ENCODE peak calls at places on chromosomes 12 and 14, in four cellular contexts. J, E, C and L are unnamed samples.

GRCh38 chr14:68377459-68377858 is 415.4 kb downstream of the ZFP36L1 start:
- DNase-seq in J (no peak), E (peak; percentile 70), C (peak; percentile 76), L (peak; percentile 41)

GRCh38 chr12:13437541-13437940 is 241.0 kb downstream of the EMP1 start:
- DNase-seq in J (no peak), E (no peak), C (no peak), L (no peak)

GRCh38 chr12:19130224-19131019 is 889 bp downstream of the PLEKHA5 start:
- DNase-seq in J (peak; percentile 44), E (peak; percentile 26), C (peak; percentile 37), L (peak; percentile 58)

GRCh38 chr12:62957233-62957953 is 22.4 kb upstream of the PPM1H start:
- DNase-seq in J (no peak), E (no peak), C (no peak), L (no peak)

GRCh38 chr12:66491812-66492361 is 187.0 kb downstream of the GRIP1 start:
- DNase-seq in J (no peak), E (no peak), C (no peak), L (no peak)

GRCh38 chr14:71004481-71004880 is 97.2 kb downstream of the PCNX1 start:
- DNase-seq in J (no peak), E (no peak), C (no peak), L (no peak)

GRCh38 chr12:107780298-107780697 is 5.8 kb downstream of the ASCL4 start:
- DNase-seq in J (no peak), E (no peak), C (no peak), L (no peak)

GRCh38 chr12:121214171-121214777 is 4.3 kb downstream of the P2RX4 start:
- DNase-seq in J (no peak), E (peak; percentile 78), C (no peak), L (no peak)

GRCh38 chr14:65303185-65303901 is 109.2 kb upstream of the FUT8 start:
- DNase-seq in J (no peak), E (peak; percentile 33), C (no peak), L (no peak)

GRCh38 chr14:101367421-101368261 is 193.7 kb upstream of the DIO3 start:
- DNase-seq in J (no peak), E (no peak), C (no peak), L (no peak)

GRCh38 chr12:50734409-50735263 is 29.3 kb upstream of the ATF1 start:
- DNase-seq in J (no peak), E (no peak), C (no peak), L (no peak)

GRCh38 chr12:91037301-91037700 is 20.5 kb downstream of the KERA start:
- DNase-seq in J (no peak), E (no peak), C (no peak), L (no peak)

GRCh38 chr12:27359578-27360340 is 27.1 kb downstream of the BMAL2 start:
- DNase-seq in J (no peak), E (peak; percentile 46), C (no peak), L (no peak)

GRCh38 chr12:26654623-26655022 is 178.4 kb downstream of the ITPR2 start:
- DNase-seq in J (no peak), E (no peak), C (no peak), L (no peak)

GRCh38 chr12:129994634-129995033 is 90.8 kb upstream of the TMEM132D start:
- DNase-seq in J (no peak), E (no peak), C (no peak), L (no peak)

GRCh38 chr12:110102255-110102654 is 21.9 kb upstream of the IFT81 start:
- DNase-seq in J (no peak), E (peak; percentile 56), C (no peak), L (no peak)

GRCh38 chr12:47032644-47033043 is 46.8 kb upstream of the PCED1B start:
- DNase-seq in J (no peak), E (peak; percentile 54), C (no peak), L (no peak)

GRCh38 chr14:54650331-54651017 is 83.5 kb downstream of the SAMD4A start:
- DNase-seq in J (no peak), E (peak; percentile 93), C (peak; percentile 34), L (no peak)

GRCh38 chr12:98838282-98838681 is 193.2 kb downstream of the APAF1 start:
- DNase-seq in J (peak; percentile 15), E (peak; percentile 6), C (no peak), L (no peak)

GRCh38 chr12:68972570-68972969 is 39.6 kb upstream of the CPM start:
- DNase-seq in J (no peak), E (no peak), C (no peak), L (no peak)

GRCh38 chr14:85421166-85421877 is 108.6 kb upstream of the FLRT2 start:
- DNase-seq in J (no peak), E (peak; percentile 42), C (no peak), L (no peak)

GRCh38 chr12:49131973-49132461 is 822 bp upstream of the TUBA1B start:
- DNase-seq in J (no peak), E (peak; percentile 47), C (peak; percentile 26), L (no peak)

DNA sequence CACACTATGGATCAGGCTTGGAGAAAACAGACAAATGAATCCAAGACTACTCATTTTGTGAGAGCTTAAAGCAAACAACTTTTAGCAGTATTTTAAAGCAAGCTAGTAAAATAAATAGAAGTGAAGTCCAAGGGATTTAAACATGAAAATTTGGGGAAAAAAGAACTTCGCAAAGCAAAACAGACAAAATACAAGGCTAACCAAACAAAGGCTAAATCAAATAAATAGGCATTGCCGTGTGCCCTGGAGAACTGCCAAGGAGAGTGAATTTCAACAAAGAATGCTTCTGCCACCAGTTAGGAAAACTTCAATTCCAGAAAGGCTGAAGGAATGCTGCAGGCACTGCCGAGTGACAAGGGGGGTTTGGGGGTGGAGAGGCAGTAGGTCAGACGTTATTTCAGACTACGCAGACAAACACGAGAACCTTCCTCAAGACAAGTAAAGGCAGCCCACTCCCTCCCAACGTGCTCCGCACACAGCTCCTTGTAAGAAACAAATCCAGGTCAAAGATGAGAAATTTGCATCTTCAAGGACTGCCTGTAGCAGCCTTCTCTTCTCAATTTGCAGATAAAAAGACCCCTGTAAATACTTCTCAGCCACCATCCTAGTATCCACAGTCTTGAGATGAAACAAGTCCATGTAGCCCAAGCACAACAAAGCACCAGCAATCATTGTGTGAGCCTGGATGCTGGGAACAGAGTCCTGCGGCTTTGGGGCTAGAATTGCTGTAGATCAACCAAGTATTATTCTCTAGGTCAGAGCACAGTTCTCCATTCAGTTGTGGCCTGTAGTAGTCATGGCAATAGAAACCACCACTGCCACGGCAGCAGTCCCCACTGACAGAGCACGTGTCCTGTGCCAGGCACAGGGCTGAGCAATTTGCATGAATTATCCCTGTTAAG is 43.3 kb downstream of the EFCAB11 start:
- DNase-seq in J (peak; percentile 16), E (peak; percentile 71), C (peak; percentile 36), L (no peak)
- H3K4me3 ChIP-seq in J (no peak overlapping the region), E (peak overlapping the region; percentile 13), C (no peak overlapping the region), L (no peak overlapping the region)

DNA sequence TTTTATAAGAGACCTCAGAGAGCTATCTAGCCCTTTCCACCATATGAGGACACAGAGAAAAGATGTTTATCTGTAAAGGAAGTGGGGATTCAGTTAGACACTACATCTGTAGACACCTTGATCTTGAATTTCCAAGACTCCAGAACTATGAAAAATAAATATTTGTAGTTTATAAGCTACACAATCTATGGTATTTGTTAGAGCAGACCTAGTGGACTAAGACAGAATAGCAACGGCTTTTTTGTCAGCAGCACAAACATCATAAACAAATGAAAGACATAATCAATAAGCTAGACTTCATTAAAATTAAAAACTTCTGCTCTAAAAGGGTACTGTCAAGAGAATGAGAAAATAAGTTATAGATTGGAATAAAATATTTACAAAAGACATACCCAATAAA is 810.1 kb downstream of the FSCB start:
- DNase-seq in J (no peak), E (no peak), C (no peak), L (no peak)
- H3K27me3 ChIP-seq in J (no peaks in the 10 kb centered on the region), E (no peaks in the 10 kb centered on the region), C (no peaks in the 10 kb centered on the region), L (no peaks in the 10 kb centered on the region)

DNA sequence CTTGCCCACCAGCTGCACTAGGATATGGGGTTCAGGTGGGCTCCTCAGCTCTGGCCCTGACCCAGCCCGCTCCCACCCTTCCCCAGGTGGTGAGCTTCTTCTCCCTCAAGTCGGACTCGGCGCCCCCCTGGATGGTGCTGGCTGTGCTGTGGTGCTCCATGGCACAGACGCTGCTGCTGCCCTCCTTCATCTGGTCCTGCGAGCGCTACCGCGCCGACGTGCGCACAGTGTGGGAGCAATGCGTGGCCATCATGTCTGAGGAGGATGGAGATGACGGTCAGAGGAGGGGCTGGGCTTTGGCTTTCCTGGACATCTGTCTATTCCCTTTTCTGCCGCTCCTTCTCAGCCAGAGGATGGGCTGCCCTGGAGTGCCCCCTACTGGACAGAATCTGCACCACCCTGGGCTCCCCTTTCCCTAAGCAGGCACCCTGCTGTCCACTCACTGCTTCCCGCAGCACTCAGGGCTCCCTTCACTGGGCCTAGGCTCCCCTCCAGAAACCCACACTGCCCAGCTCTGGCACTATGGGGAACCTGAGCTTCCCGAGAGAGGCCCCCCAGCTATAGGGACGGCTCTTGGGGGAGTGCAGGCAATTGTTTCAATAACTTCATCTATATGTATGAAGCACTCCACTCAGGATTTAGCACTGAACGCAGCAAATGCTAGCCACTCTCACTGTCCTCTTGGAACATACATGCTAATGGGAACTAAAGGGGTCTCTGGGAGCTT is 2.6 kb upstream of the P3H3 start:
- DNase-seq in J (peak; percentile 73), E (peak; percentile 60), C (peak; percentile 89), L (peak; percentile 83)
- H3K27ac ChIP-seq in J (no peak overlapping the region), E (no peak overlapping the region), C (no peak overlapping the region), L (no peak overlapping the region)

GRCh38 chr12:52627395-52628110 is 9.2 kb upstream of the KRT73 start:
- DNase-seq in J (no peak), E (no peak), C (no peak), L (no peak)

GRCh38 chr12:52618866-52619265 is 507 bp upstream of the KRT73 start:
- DNase-seq in J (no peak), E (no peak), C (no peak), L (no peak)

GRCh38 chr12:52618216-52618615 is at the start of gene KRT73:
- DNase-seq in J (no peak), E (no peak), C (no peak), L (no peak)

GRCh38 chr12:52617403-52617785 is 965 bp downstream of the KRT73 start:
- DNase-seq in J (no peak), E (no peak), C (no peak), L (no peak)

GRCh38 chr12:52622349-52622748 is 4.0 kb upstream of the KRT73 start:
- DNase-seq in J (no peak), E (no peak), C (no peak), L (no peak)
- H3K4me3 ChIP-seq in J (no peak overlapping the region), E (no peak overlapping the region), C (no peak overlapping the region), L (no peak overlapping the region)

GRCh38 chr12:3333583-3333982 is 157.4 kb upstream of the PRMT8 start:
- DNase-seq in J (no peak), E (no peak), C (no peak), L (no peak)
- H3K27me3 ChIP-seq in J (no peaks in the 10 kb centered on the region), E (peaks cover 4% of the 10 kb centered on the region), C (no peaks in the 10 kb centered on the region), L (no peaks in the 10 kb centered on the region)

DNA sequence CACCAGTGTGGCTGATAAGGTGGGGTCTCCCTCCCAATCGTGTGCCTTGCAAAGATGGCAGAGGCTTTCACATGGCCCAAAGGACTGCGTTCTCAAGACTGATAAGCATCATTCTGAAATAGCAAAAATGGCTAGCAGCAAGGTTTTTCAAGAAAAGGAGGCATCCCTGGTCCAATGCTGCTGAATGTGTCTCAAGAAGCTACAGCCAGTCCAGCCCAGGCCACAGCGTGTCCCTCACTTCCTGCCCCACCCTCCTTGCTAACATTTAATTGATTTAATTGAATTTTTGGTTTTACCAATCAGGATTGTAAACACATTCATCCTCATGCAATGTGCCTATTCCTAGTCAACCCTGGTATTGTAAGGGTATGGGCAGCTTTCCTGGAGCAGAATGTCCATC is 55.9 kb downstream of the C14orf132 start:
- DNase-seq in J (no peak), E (no peak), C (no peak), L (no peak)
- H3K27ac ChIP-seq in J (no peak overlapping the region), E (no peak overlapping the region), C (no peak overlapping the region), L (no peak overlapping the region)